ENCODE peak calls at places on chromosomes 16 and 17, in nine cellular contexts. R is psoas muscle, F is A549, X is GM12865, N is AG10803, E is cardiac muscle cell, H is AG04449, Y is fibroblast of mammary gland, L is ascending aorta. I is an unnamed sample.

GRCh38 chr16:89615596-89616090 is 2.2 kb downstream of the DPEP1 start:
- DNase-seq in R (no peak), F (peak; percentile 47), X (no peak), N (no peak), E (peak; percentile 19), H (no peak), Y (no peak), L (no peak), I (peak; percentile 78)

GRCh38 chr17:82769041-82769440 is 17.2 kb downstream of the TBCD start:
- DNase-seq in R (peak; percentile 19), F (no peak), X (no peak), N (no peak), E (no peak), H (no peak), Y (no peak), L (no peak), I (no peak)

GRCh38 chr16:69796285-69797118 is 34.4 kb downstream of the WWP2 start:
- DNase-seq in R (no peak), F (peak; percentile 61), X (peak; percentile 77), N (peak; percentile 74), E (peak; percentile 81), H (no peak), Y (peak; percentile 82), L (no peak), I (peak; percentile 55)

GRCh38 chr17:66165537-66166123 is 26.3 kb downstream of the CEP112 start:
- DNase-seq in R (no peak), F (peak; percentile 65), X (peak; percentile 62), N (peak; percentile 66), E (peak; percentile 79), H (peak; percentile 16), Y (peak; percentile 76), L (no peak), I (peak; percentile 38)

GRCh38 chr16:67100569-67101300 is 9.0 kb upstream of the PHAF1 start:
- DNase-seq in R (no peak), F (peak; percentile 49), X (peak; percentile 45), N (no peak), E (peak; percentile 53), H (no peak), Y (peak; percentile 43), L (no peak), I (no peak)

GRCh38 chr17:15230866-15231265 is 34.3 kb downstream of the PMP22 start:
- DNase-seq in R (peak; percentile 53), F (no peak), X (no peak), N (no peak), E (no peak), H (no peak), Y (no peak), L (no peak), I (no peak)

GRCh38 chr16:3175157-3176153 is 12.5 kb upstream of the OR1F1 start:
- DNase-seq in R (no peak), F (peak; percentile 71), X (peak; percentile 75), N (no peak), E (peak; percentile 40), H (no peak), Y (peak; percentile 75), L (no peak), I (peak; percentile 65)

GRCh38 chr16:49470550-49470949 is 96.9 kb downstream of the C16orf78 start:
- DNase-seq in R (peak; percentile 31), F (no peak), X (no peak), N (no peak), E (no peak), H (no peak), Y (no peak), L (no peak), I (no peak)

GRCh38 chr16:23124315-23124714 is 24.9 kb downstream of the USP31 start:
- DNase-seq in R (peak; percentile 73), F (peak; percentile 52), X (no peak), N (peak; percentile 52), E (peak; percentile 62), H (no peak), Y (peak; percentile 93), L (no peak), I (no peak)

GRCh38 chr17:76173474-76173873 is 32.4 kb upstream of the FOXJ1 start:
- DNase-seq in R (no peak), F (no peak), X (no peak), N (no peak), E (no peak), H (no peak), Y (no peak), L (no peak), I (no peak)

GRCh38 chr17:29178750-29179231 is 1.4 kb downstream of the MYO18A start:
- DNase-seq in R (no peak), F (peak; percentile 41), X (no peak), N (no peak), E (no peak), H (no peak), Y (no peak), L (no peak), I (peak; percentile 55)

GRCh38 chr16:76797457-76797856 is 393.5 kb upstream of the MON1B start:
- DNase-seq in R (no peak), F (no peak), X (no peak), N (no peak), E (no peak), H (no peak), Y (no peak), L (no peak), I (no peak)

GRCh38 chr16:57245472-57246113 is 534 bp downstream of the ARL2BP start:
- DNase-seq in R (no peak), F (peak; percentile 49), X (peak; percentile 48), N (peak; percentile 12), E (no peak), H (no peak), Y (peak; percentile 15), L (no peak), I (no peak)

GRCh38 chr17:15398736-15399331 is 57.4 kb upstream of the TEKT3 start:
- DNase-seq in R (peak; percentile 83), F (no peak), X (no peak), N (peak; percentile 60), E (peak; percentile 26), H (no peak), Y (peak; percentile 68), L (no peak), I (no peak)

GRCh38 chr16:84746875-84747274 is 47.1 kb downstream of the USP10 start:
- DNase-seq in R (peak; percentile 51), F (no peak), X (peak; percentile 21), N (no peak), E (no peak), H (no peak), Y (no peak), L (no peak), I (no peak)
- TF ChIP-seq CTCF in R (peak; percentile 16), F (peak; percentile 29), X (no peak), N (peak; percentile 19), E (peak; percentile 24), H (peak; percentile 18), Y (peak; percentile 36), L (no peak), I (peak; percentile 19)

GRCh38 chr16:763903-764750 is 3.6 kb downstream of the MSLN start:
- DNase-seq in R (no peak), F (no peak), X (no peak), N (no peak), E (no peak), H (no peak), Y (no peak), L (no peak), I (no peak)
- TF ChIP-seq CTCF in R (no peak), F (no peak), X (no peak), N (no peak), E (no peak), H (no peak), Y (no peak), L (no peak), I (no peak)

GRCh38 chr17:8894189-8894611 is 26.7 kb upstream of the PIK3R6 start:
- DNase-seq in R (no peak), F (no peak), X (no peak), N (no peak), E (peak; percentile 6), H (no peak), Y (no peak), L (no peak), I (no peak)

GRCh38 chr17:8893059-8893458 is 25.6 kb upstream of the PIK3R6 start:
- DNase-seq in R (no peak), F (no peak), X (no peak), N (no peak), E (no peak), H (no peak), Y (no peak), L (no peak), I (no peak)

GRCh38 chr17:8893621-8894020 is 26.1 kb upstream of the PIK3R6 start:
- DNase-seq in R (no peak), F (no peak), X (no peak), N (no peak), E (no peak), H (no peak), Y (no peak), L (no peak), I (no peak)

GRCh38 chr17:8896087-8896486 is 28.6 kb upstream of the PIK3R6 start:
- DNase-seq in R (no peak), F (no peak), X (no peak), N (no peak), E (no peak), H (no peak), Y (no peak), L (no peak), I (no peak)

DNA sequence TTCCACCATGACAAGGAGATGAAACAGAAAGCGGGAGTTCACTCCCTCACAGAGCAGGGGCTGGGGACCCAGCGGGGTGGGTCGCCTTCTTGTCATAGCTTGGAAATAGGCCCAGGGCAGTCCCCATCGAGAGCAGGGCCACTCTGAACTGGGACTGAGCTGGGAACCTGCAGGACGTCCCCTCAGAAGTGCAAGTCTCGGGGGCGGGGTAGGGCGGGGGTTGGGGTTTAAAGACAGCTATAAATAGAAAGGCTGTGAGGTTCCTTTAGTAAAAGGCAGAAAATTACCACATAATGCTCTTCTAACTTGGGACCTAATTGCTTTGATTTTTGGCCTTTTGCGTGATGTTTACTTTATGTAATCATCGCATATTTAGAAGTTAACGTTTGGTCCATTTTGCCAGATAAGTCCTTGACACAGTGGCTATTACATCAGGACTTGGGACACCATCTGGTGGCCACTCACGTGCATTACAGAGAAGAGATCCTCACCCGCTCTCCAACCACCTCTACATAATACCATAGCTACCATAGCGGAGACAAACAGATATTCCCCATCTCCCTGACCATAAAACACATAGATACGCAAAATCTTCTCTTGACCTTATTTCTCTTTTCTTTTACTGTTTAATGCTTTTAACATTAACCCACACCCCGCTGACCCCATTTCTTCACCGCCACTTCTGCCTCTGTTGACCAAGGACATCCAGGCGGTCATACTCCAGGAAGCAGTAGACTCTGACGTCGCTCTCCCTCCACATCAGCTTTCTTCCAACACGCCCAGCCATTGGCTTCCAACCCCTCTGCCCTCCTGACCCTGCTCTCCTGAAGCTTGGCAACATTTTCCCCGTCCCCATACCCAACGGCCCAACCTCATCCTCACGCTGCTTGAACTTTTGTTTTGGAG is 27.5 kb upstream of the PIK3R6 start:
- DNase-seq in R (no peak), F (peak; percentile 93), X (peak; percentile 90), N (peak; percentile 74), E (peak; percentile 82), H (peak; percentile 16), Y (peak; percentile 77), L (no peak), I (peak; percentile 58)
- TF ChIP-seq CTCF in R (peak; percentile 67), F (peak; percentile 73), X (peak; percentile 81), N (peak; percentile 92), E (peak; percentile 83), H (peak; percentile 74), Y (peak; percentile 78), L (peak; percentile 77), I (peak; percentile 31)

DNA sequence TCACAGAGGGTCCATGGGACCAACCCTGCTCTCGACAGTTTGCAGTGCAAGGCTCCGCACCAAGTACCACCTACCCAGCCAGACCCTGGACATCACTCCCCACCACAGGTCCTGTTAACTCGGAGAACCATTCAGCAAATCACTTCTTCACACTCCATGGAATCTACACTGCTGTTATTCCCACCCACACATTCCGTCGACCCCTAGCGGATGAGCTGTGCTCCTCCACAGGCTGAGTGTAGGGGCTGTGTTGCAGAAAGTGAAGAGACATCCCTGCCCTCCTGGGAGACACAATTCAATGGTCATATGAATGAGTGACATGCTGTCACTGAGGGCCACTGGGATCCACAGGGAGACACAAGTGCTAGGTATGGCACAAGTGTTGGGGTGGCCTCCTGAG is 27.5 kb downstream of the MPG start:
- DNase-seq in R (no peak), F (no peak), X (no peak), N (no peak), E (no peak), H (no peak), Y (no peak), L (no peak), I (no peak)
- TF ChIP-seq CTCF in R (no peak), F (no peak), X (no peak), N (no peak), E (no peak), H (no peak), Y (no peak), L (no peak), I (no peak)